ENCODE peak calls at places on chromosome 14, in seven cellular contexts. N is lung; Y is sigmoid colon; H is tibial artery; U is lower lobe of right lung; P is neuronal stem cell; I is CD8-positive, alpha-beta T cell. W is an unnamed sample.
A peak's percentile ranks its signal among the peaks of the same experiment; 100 is the strongest.

GRCh38 chr14:105364100-105364708 is 34.1 kb upstream of the TEX22 start:
- DNase-seq in N (no peak), Y (no peak), H (no peak), U (peak; percentile 47), P (no peak), I (peak; percentile 55), W (no peak)

GRCh38 chr14:59371762-59372161 is 93.4 kb downstream of the GPR135 start:
- DNase-seq in N (no peak), Y (no peak), H (no peak), U (no peak), P (no peak), I (no peak), W (no peak)

GRCh38 chr14:100842799-100843198 is 16.9 kb downstream of the MEG3 start:
- DNase-seq in N (no peak), Y (no peak), H (no peak), U (peak; percentile 10), P (no peak), I (no peak), W (no peak)

GRCh38 chr14:95677168-95677835 is 8.9 kb upstream of the TCL1B start:
- DNase-seq in N (no peak), Y (no peak), H (no peak), U (no peak), P (no peak), I (no peak), W (no peak)

GRCh38 chr14:56199095-56199975 is 81.1 kb downstream of the PELI2 start:
- DNase-seq in N (no peak), Y (peak; percentile 85), H (no peak), U (no peak), P (no peak), I (no peak), W (peak; percentile 48)

GRCh38 chr14:26255213-26255612 is 342.6 kb downstream of the NOVA1 start:
- DNase-seq in N (no peak), Y (no peak), H (no peak), U (no peak), P (no peak), I (no peak), W (no peak)

GRCh38 chr14:20630340-20631022 is 11.0 kb downstream of the OR6S1 start:
- DNase-seq in N (no peak), Y (no peak), H (no peak), U (no peak), P (no peak), I (no peak), W (no peak)

GRCh38 chr14:61577506-61577931 is 117.8 kb upstream of the HIF1A start:
- DNase-seq in N (no peak), Y (no peak), H (no peak), U (no peak), P (no peak), I (no peak), W (no peak)

GRCh38 chr14:74486164-74486563 is 6.9 kb downstream of the NPC2 start:
- DNase-seq in N (no peak), Y (no peak), H (no peak), U (no peak), P (no peak), I (no peak), W (no peak)
- H3K27ac ChIP-seq in N (no peak overlapping the region), Y (no peak overlapping the region), H (no peak overlapping the region), U (no peak overlapping the region), P (no peak overlapping the region), I (no peak overlapping the region), W (no peak overlapping the region)

DNA sequence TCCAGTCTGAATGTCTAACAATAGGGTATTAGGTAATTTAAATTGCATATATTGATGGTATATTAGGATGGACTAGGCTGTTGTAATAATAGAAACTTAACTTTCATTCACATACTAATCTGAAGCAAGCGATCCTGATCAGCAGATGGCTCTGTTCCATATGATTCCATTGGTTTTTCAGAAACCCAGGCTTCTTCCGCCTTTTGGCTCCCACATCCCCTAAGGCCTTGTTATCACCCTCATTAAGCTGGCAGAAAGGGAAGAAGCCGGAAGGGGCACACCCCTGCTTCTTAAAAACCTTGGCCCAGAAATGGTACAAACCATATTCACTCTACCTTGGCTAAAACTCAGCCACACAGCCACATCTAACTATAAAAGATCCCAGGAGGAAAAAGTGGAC is 329.2 kb downstream of the PCNX1 start:
- DNase-seq in N (no peak), Y (no peak), H (no peak), U (no peak), P (no peak), I (no peak), W (no peak)
- H3K4me1 ChIP-seq in N (peaks cover 2% of the 10 kb centered on the region), Y (no peaks in the 10 kb centered on the region), H (peaks cover 12% of the 10 kb centered on the region), U (no peaks in the 10 kb centered on the region), P (peaks cover 3% of the 10 kb centered on the region), I (peaks cover 7% of the 10 kb centered on the region), W (no peaks in the 10 kb centered on the region)

GRCh38 chr14:90663680-90664079 is 152.6 kb downstream of the TTC7B start:
- DNase-seq in N (no peak), Y (no peak), H (no peak), U (no peak), P (no peak), I (no peak), W (no peak)

GRCh38 chr14:90661881-90662280 is 154.3 kb downstream of the TTC7B start:
- DNase-seq in N (peak; percentile 66), Y (no peak), H (no peak), U (peak; percentile 65), P (no peak), I (no peak), W (no peak)

GRCh38 chr14:90658541-90658967 is 157.7 kb downstream of the TTC7B start:
- DNase-seq in N (no peak), Y (no peak), H (no peak), U (no peak), P (no peak), I (no peak), W (no peak)

GRCh38 chr14:90656986-90657385 is 159.2 kb downstream of the TTC7B start:
- DNase-seq in N (no peak), Y (no peak), H (no peak), U (no peak), P (no peak), I (no peak), W (no peak)

DNA sequence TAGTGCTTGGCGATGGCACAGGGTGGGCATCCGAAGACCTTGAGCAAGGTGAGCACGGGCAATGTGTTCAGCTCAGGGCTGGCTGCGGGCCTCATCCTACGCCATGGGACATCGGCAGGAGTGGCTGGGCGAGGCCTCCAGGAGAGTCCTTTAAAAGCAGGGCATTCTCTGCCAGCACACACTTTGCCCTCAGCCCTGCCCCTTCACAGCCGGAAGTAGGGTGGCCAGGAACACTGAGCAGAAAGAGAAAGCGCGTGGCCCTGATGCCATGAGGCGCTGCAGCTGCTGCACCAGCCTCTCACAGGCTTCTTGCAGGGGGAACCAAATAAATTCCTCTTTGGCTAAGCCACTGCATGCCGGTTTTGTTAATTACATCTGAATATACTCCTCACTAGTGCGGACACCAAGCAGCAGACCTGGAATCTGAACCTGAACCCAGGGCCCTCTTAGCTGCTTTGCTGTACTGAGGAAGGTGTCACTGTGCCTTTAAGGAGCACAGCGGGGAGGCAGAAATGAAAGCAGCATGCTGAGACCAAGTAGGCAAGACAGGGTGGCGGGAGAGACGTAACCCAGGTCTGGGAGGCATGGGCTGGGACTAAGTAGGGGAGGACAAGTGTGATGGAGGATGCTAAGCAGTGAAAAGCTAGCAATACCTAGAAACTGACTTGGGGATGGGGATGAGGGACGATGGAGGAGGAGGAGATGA is 155.2 kb downstream of the TTC7B start:
- DNase-seq in N (peak; percentile 77), Y (no peak), H (no peak), U (peak; percentile 86), P (no peak), I (no peak), W (no peak)
- H3K27ac ChIP-seq in N (no peak overlapping the region), Y (peak overlapping the region; percentile 80), H (no peak overlapping the region), U (peak overlapping the region; percentile 58), P (no peak overlapping the region), I (no peak overlapping the region), W (peak overlapping the region; percentile 90)

GRCh38 chr14:76314521-76314951 is 61.4 kb upstream of the ESRRB start:
- DNase-seq in N (no peak), Y (peak; percentile 29), H (peak; percentile 32), U (no peak), P (no peak), I (no peak), W (no peak)
- H3K4me1 ChIP-seq in N (no peaks in the 10 kb centered on the region), Y (no peaks in the 10 kb centered on the region), H (peaks cover 15% of the 10 kb centered on the region), U (no peaks in the 10 kb centered on the region), P (peaks cover 18% of the 10 kb centered on the region), I (no peaks in the 10 kb centered on the region), W (peaks cover 24% of the 10 kb centered on the region)

GRCh38 chr14:92786427-92786756 is 7.7 kb upstream of the GOLGA5 start:
- DNase-seq in N (no peak), Y (no peak), H (no peak), U (no peak), P (no peak), I (no peak), W (no peak)
- H3K27ac ChIP-seq in N (peak overlapping the region; percentile 78), Y (peak overlapping the region; percentile 62), H (peak overlapping the region; percentile 47), U (peak overlapping the region; percentile 28), P (no peak overlapping the region), I (no peak overlapping the region), W (no peak overlapping the region)

GRCh38 chr14:50830044-50830931 is 674 bp downstream of the NIN start:
- DNase-seq in N (peak; percentile 47), Y (peak; percentile 72), H (peak; percentile 78), U (peak; percentile 73), P (peak; percentile 79), I (peak; percentile 75), W (peak; percentile 29)
- H3K4me1 ChIP-seq in N (no peaks in the 10 kb centered on the region), Y (no peaks in the 10 kb centered on the region), H (peaks cover 18% of the 10 kb centered on the region), U (peaks cover 28% of the 10 kb centered on the region), P (peaks cover 6% of the 10 kb centered on the region), I (peaks cover 53% of the 10 kb centered on the region), W (peaks cover 25% of the 10 kb centered on the region)

GRCh38 chr14:89309670-89310177 is 107.3 kb downstream of the FOXN3 start:
- DNase-seq in N (no peak), Y (no peak), H (no peak), U (no peak), P (no peak), I (no peak), W (no peak)

GRCh38 chr14:89308232-89308959 is 108.6 kb downstream of the FOXN3 start:
- DNase-seq in N (no peak), Y (no peak), H (no peak), U (no peak), P (no peak), I (no peak), W (no peak)

GRCh38 chr14:89310211-89310610 is 106.8 kb downstream of the FOXN3 start:
- DNase-seq in N (no peak), Y (no peak), H (no peak), U (no peak), P (no peak), I (no peak), W (no peak)

GRCh38 chr14:89304972-89305703 is 111.9 kb downstream of the FOXN3 start:
- DNase-seq in N (no peak), Y (peak; percentile 73), H (peak; percentile 75), U (no peak), P (no peak), I (no peak), W (no peak)

GRCh38 chr14:89307409-89307808 is 109.6 kb downstream of the FOXN3 start:
- DNase-seq in N (no peak), Y (no peak), H (no peak), U (no peak), P (no peak), I (no peak), W (peak; percentile 30)
- H3K27ac ChIP-seq in N (no peak overlapping the region), Y (no peak overlapping the region), H (no peak overlapping the region), U (no peak overlapping the region), P (no peak overlapping the region), I (no peak overlapping the region), W (peak overlapping the region; percentile 32)